ENCODE peak calls at places on chromosomes 7 and 10, in eight cellular contexts. Z, O, A, B, X, M, S and W are unnamed samples.

GRCh38 chr10:30447125-30447799 is 13.3 kb downstream of the MAP3K8 start:
- DNase-seq in Z (peak), O (no peak), A (no peak), B (no peak), X (peak), M (no peak), S (no peak), W (no peak)

GRCh38 chr7:139505563-139505962 is 17.9 kb upstream of the CLEC2L start:
- DNase-seq in Z (no peak), O (no peak), A (no peak), B (no peak), X (no peak), M (no peak), S (no peak), W (no peak)

GRCh38 chr10:84135836-84136235 is 3.5 kb upstream of the GHITM start:
- DNase-seq in Z (no peak), O (no peak), A (no peak), B (no peak), X (no peak), M (no peak), S (no peak), W (no peak)

GRCh38 chr7:148079681-148080080 is 510.9 kb upstream of the C7orf33 start:
- DNase-seq in Z (no peak), O (no peak), A (no peak), B (no peak), X (no peak), M (no peak), S (no peak), W (no peak)

GRCh38 chr7:95628831-95629439 is 32.6 kb upstream of the PDK4 start:
- DNase-seq in Z (no peak), O (no peak), A (no peak), B (no peak), X (no peak), M (no peak), S (no peak), W (no peak)

GRCh38 chr10:117442944-117443676 is 67.9 kb upstream of the PDZD8 start:
- DNase-seq in Z (peak), O (no peak), A (peak), B (peak), X (peak), M (peak), S (peak), W (peak)

GRCh38 chr7:108460964-108461363 is 4.7 kb upstream of the NRCAM start:
- DNase-seq in Z (no peak), O (no peak), A (no peak), B (no peak), X (no peak), M (no peak), S (no peak), W (no peak)

GRCh38 chr10:6314620-6315205 is 112.0 kb downstream of the PFKFB3 start:
- DNase-seq in Z (peak), O (no peak), A (no peak), B (no peak), X (no peak), M (no peak), S (peak), W (no peak)

GRCh38 chr10:24618401-24618800 is 105.3 kb downstream of the ARHGAP21 start:
- DNase-seq in Z (peak), O (no peak), A (no peak), B (no peak), X (no peak), M (no peak), S (no peak), W (no peak)

GRCh38 chr7:50783304-50783703 is 608 bp upstream of the GRB10 start:
- DNase-seq in Z (no peak), O (no peak), A (no peak), B (no peak), X (no peak), M (no peak), S (no peak), W (no peak)

GRCh38 chr10:103736763-103737162 is 118.6 kb downstream of the SH3PXD2A start:
- DNase-seq in Z (peak), O (no peak), A (no peak), B (peak), X (peak), M (no peak), S (peak), W (no peak)

GRCh38 chr10:30495687-30496086 is 61.7 kb downstream of the MAP3K8 start:
- DNase-seq in Z (peak), O (no peak), A (no peak), B (no peak), X (no peak), M (no peak), S (peak), W (no peak)

GRCh38 chr10:126731613-126731995 is 61.1 kb upstream of the C10orf90 start:
- DNase-seq in Z (no peak), O (no peak), A (no peak), B (no peak), X (no peak), M (no peak), S (no peak), W (no peak)

GRCh38 chr10:71770789-71771188 is 2.5 kb downstream of the VSIR start:
- DNase-seq in Z (no peak), O (no peak), A (peak), B (no peak), X (no peak), M (no peak), S (peak), W (no peak)

GRCh38 chr10:104429834-104430233 is 76.2 kb downstream of the CFAP58 start:
- DNase-seq in Z (no peak), O (no peak), A (no peak), B (no peak), X (no peak), M (no peak), S (no peak), W (no peak)

GRCh38 chr10:101301111-101301731 is 52.7 kb upstream of the BTRC start:
- DNase-seq in Z (peak), O (no peak), A (no peak), B (peak), X (peak), M (no peak), S (peak), W (no peak)

GRCh38 chr7:17056491-17057142 is 174.8 kb upstream of the AGR3 start:
- DNase-seq in Z (no peak), O (no peak), A (no peak), B (no peak), X (no peak), M (no peak), S (peak), W (no peak)

GRCh38 chr7:30660331-30661255 is 21.7 kb downstream of the CRHR2 start:
- DNase-seq in Z (no peak), O (no peak), A (peak), B (no peak), X (no peak), M (no peak), S (no peak), W (no peak)

GRCh38 chr7:34564091-34564490 is 93.9 kb upstream of the NPSR1 start:
- DNase-seq in Z (no peak), O (no peak), A (no peak), B (no peak), X (no peak), M (no peak), S (no peak), W (no peak)

GRCh38 chr10:30284860-30285594 is 64.1 kb downstream of the MTPAP start:
- DNase-seq in Z (peak), O (no peak), A (no peak), B (peak), X (no peak), M (no peak), S (peak), W (no peak)

GRCh38 chr7:101935521-101936141 is 118.2 kb downstream of the CUX1 start:
- DNase-seq in Z (no peak), O (no peak), A (peak), B (no peak), X (no peak), M (no peak), S (no peak), W (no peak)

GRCh38 chr7:4123823-4124222 is 558.3 kb upstream of the FOXK1 start:
- DNase-seq in Z (peak), O (no peak), A (peak), B (no peak), X (no peak), M (no peak), S (peak), W (no peak)

GRCh38 chr7:28700084-28700483 is 258.0 kb downstream of the TRIL start:
- DNase-seq in Z (no peak), O (no peak), A (no peak), B (no peak), X (no peak), M (no peak), S (no peak), W (no peak)

GRCh38 chr7:116672596-116673503 is 854 bp downstream of the MET start:
- DNase-seq in Z (peak), O (no peak), A (no peak), B (no peak), X (no peak), M (no peak), S (peak), W (no peak)

GRCh38 chr10:5944389-5945202 is 32.7 kb downstream of the IL15RA start:
- DNase-seq in Z (peak), O (no peak), A (peak), B (no peak), X (no peak), M (no peak), S (peak), W (no peak)

GRCh38 chr7:24381919-24382505 is 98.0 kb downstream of the NPY start:
- DNase-seq in Z (peak), O (no peak), A (no peak), B (peak), X (peak), M (no peak), S (peak), W (no peak)

GRCh38 chr10:44923611-44924010 is 12.5 kb downstream of the TMEM72 start:
- DNase-seq in Z (no peak), O (no peak), A (no peak), B (no peak), X (no peak), M (no peak), S (no peak), W (no peak)

GRCh38 chr7:25482631-25483030 is 254.3 kb upstream of the NPVF start:
- DNase-seq in Z (no peak), O (no peak), A (no peak), B (no peak), X (no peak), M (no peak), S (no peak), W (no peak)

GRCh38 chr10:112832361-112832878 is 117.6 kb upstream of the TCF7L2 start:
- DNase-seq in Z (peak), O (no peak), A (no peak), B (no peak), X (no peak), M (no peak), S (peak), W (no peak)

GRCh38 chr7:43513236-43513635 is 69.7 kb upstream of the STK17A start:
- DNase-seq in Z (peak), O (no peak), A (no peak), B (no peak), X (no peak), M (no peak), S (no peak), W (no peak)

GRCh38 chr10:48775206-48775517 is 90.5 kb downstream of the WDFY4 start:
- DNase-seq in Z (no peak), O (no peak), A (no peak), B (no peak), X (no peak), M (no peak), S (no peak), W (no peak)

GRCh38 chr10:104641150-104642000 is at the start of gene SORCS3:
- DNase-seq in Z (no peak), O (no peak), A (no peak), B (no peak), X (no peak), M (no peak), S (no peak), W (no peak)